ENCODE peak calls at places on chromosomes 11 and 22, in seven cellular contexts. X is ELR; O is HTR-8/SVneo; V is T-helper 22 cell; T is astrocyte of the spinal cord; B is GM20000; E is activated CD4-positive, CD25-positive, alpha-beta regulatory T cell. K is an unnamed sample.

GRCh38 chr11:105108247-105108646 is 31.3 kb downstream of the CARD18 start:
- DNase-seq in X (no peak), O (no peak), V (no peak), B (no peak), T (no peak), E (no peak), K (no peak)

GRCh38 chr11:45537617-45538016 is 127.8 kb downstream of the CHST1 start:
- DNase-seq in X (peak; percentile 2), O (no peak), B (no peak), E (no peak), V (no peak), T (no peak), K (no peak)

GRCh38 chr22:50695421-50696250 is 23.0 kb downstream of the SHANK3 start:
- DNase-seq in X (no peak), T (no peak), B (no peak), E (no peak), O (no peak), V (no peak), K (peak; percentile 75)

GRCh38 chr11:130448416-130449068 is at the start of gene ADAMTS15:
- DNase-seq in B (peak; percentile 65), X (peak; percentile 60), O (peak; percentile 75), V (no peak), E (no peak), T (peak; percentile 93), K (peak; percentile 83)

GRCh38 chr11:10302294-10302743 is 2.6 kb upstream of the ADM start:
- DNase-seq in E (no peak), V (no peak), B (no peak), X (peak; percentile 49), T (peak; percentile 60), O (no peak), K (peak; percentile 24)

GRCh38 chr22:44707752-44708151 is 5.7 kb downstream of the PRR5 start:
- DNase-seq in X (peak; percentile 71), E (no peak), T (no peak), V (no peak), O (peak; percentile 31), B (no peak), K (no peak)

GRCh38 chr11:114846040-114846791 is 167.9 kb downstream of the NXPE2 start:
- DNase-seq in T (peak; percentile 4), E (no peak), B (no peak), X (no peak), V (no peak), O (no peak), K (no peak)

GRCh38 chr11:90722552-90723190 is 499.8 kb upstream of the CHORDC1 start:
- DNase-seq in T (no peak), O (no peak), B (no peak), E (no peak), V (no peak), X (no peak), K (no peak)

GRCh38 chr11:10866893-10867331 is 9.1 kb upstream of the ZBED5 start:
- DNase-seq in T (peak; percentile 71), E (no peak), X (peak; percentile 69), V (no peak), O (no peak), B (no peak), K (no peak)

GRCh38 chr11:10293423-10294288 is at the start of gene SBF2:
- DNase-seq in E (peak; percentile 58), V (peak; percentile 59), T (peak; percentile 88), B (peak; percentile 92), X (peak; percentile 97), O (no peak), K (peak; percentile 67)

GRCh38 chr11:63494936-63495335 is 4.0 kb upstream of the PLAAT5 start:
- DNase-seq in O (no peak), X (no peak), V (no peak), T (no peak), E (no peak), B (no peak), K (no peak)

GRCh38 chr22:27051407-27051806 is 394.0 kb downstream of the MIAT start:
- DNase-seq in V (no peak), X (no peak), E (no peak), B (no peak), T (no peak), O (no peak), K (no peak)

GRCh38 chr11:131537196-131537595 is 166.8 kb downstream of the NTM start:
- DNase-seq in O (no peak), T (no peak), X (no peak), E (no peak), V (no peak), B (no peak), K (no peak)

GRCh38 chr11:90213322-90213721 is 9.5 kb downstream of the CHORDC1 start:
- DNase-seq in O (no peak), X (no peak), E (no peak), T (no peak), V (no peak), B (no peak), K (no peak)

GRCh38 chr11:128210148-128210940 is 377.0 kb downstream of the ETS1 start:
- DNase-seq in X (peak; percentile 99), E (no peak), O (peak; percentile 77), V (no peak), B (no peak), T (peak; percentile 95), K (peak; percentile 37)

GRCh38 chr11:13338437-13339069 is 61.0 kb downstream of the BMAL1 start:
- DNase-seq in O (peak; percentile 26), T (no peak), E (no peak), V (no peak), X (peak; percentile 75), B (no peak), K (no peak)

GRCh38 chr11:128328955-128329551 is 258.3 kb downstream of the ETS1 start:
- DNase-seq in O (peak; percentile 21), V (peak; percentile 25), X (peak; percentile 40), E (no peak), T (no peak), B (no peak), K (no peak)

GRCh38 chr22:25170426-25170980 is 29.2 kb upstream of the CRYBB3 start:
- DNase-seq in T (no peak), V (no peak), X (no peak), B (no peak), O (no peak), E (no peak), K (no peak)

GRCh38 chr22:38303974-38304373 is 13.3 kb downstream of the CSNK1E start:
- DNase-seq in V (no peak), O (no peak), E (no peak), X (no peak), B (no peak), T (no peak), K (no peak)

GRCh38 chr11:93537767-93538261 is 5.4 kb downstream of the SMCO4 start:
- DNase-seq in X (peak; percentile 6), O (no peak), V (no peak), E (no peak), T (no peak), B (no peak), K (peak; percentile 64)

GRCh38 chr11:62664405-62665074 is 470 bp downstream of the C11orf98 start:
- DNase-seq in E (no peak), O (peak; percentile 56), B (peak; percentile 67), X (peak; percentile 70), V (peak; percentile 29), T (no peak), K (peak; percentile 54)

GRCh38 chr22:38402204-38402603 is 52.8 kb downstream of the KCNJ4 start:
- DNase-seq in B (no peak), E (no peak), T (no peak), X (no peak), O (no peak), V (no peak), K (no peak)

GRCh38 chr11:75140269-75141138 is 10.4 kb upstream of the SLCO2B1 start:
- DNase-seq in X (peak; percentile 46), V (peak; percentile 36), O (peak; percentile 63), B (peak; percentile 78), T (peak; percentile 14), E (peak; percentile 71), K (peak; percentile 65)

GRCh38 chr11:134837166-134837886 is 425.3 kb upstream of the B3GAT1 start:
- DNase-seq in E (no peak), B (no peak), X (no peak), T (no peak), O (no peak), V (no peak), K (no peak)

GRCh38 chr11:8763070-8763469 is 80.5 kb downstream of the RPL27A start:
- DNase-seq in T (no peak), V (no peak), X (no peak), B (no peak), E (no peak), O (no peak), K (no peak)

GRCh38 chr11:67534070-67534679 is 10.9 kb upstream of the CABP2 start:
- DNase-seq in O (no peak), E (no peak), V (no peak), T (peak; percentile 31), X (peak; percentile 36), B (no peak), K (no peak)

GRCh38 chr22:17303840-17304779 is 65.2 kb upstream of the CECR2 start:
- DNase-seq in X (no peak), V (peak; percentile 43), O (no peak), E (no peak), B (peak; percentile 71), T (no peak), K (no peak)

GRCh38 chr11:118128310-118128709 is 24.3 kb downstream of the SCN4B start:
- DNase-seq in V (no peak), O (no peak), E (no peak), B (no peak), T (no peak), X (no peak), K (no peak)

GRCh38 chr11:124481365-124482323 is 36.1 kb upstream of the OR8B8 start:
- DNase-seq in O (no peak), B (no peak), T (peak; percentile 50), X (peak; percentile 47), E (no peak), V (no peak), K (peak; percentile 24)

GRCh38 chr22:39473856-39474255 is 17.0 kb downstream of the MGAT3 start:
- DNase-seq in B (no peak), X (no peak), T (no peak), V (no peak), O (no peak), E (no peak), K (no peak)

GRCh38 chr22:37753746-37754145 is 54.0 kb upstream of the GCAT start:
- DNase-seq in T (no peak), X (no peak), O (no peak), V (no peak), B (no peak), E (no peak), K (no peak)

GRCh38 chr22:49550766-49551362 is 276.8 kb downstream of the BRD1 start:
- DNase-seq in T (no peak), O (no peak), V (no peak), X (no peak), E (no peak), B (no peak), K (no peak)

GRCh38 chr22:27139935-27140493 is 482.6 kb downstream of the MIAT start:
- DNase-seq in O (peak; percentile 48), B (no peak), T (peak; percentile 82), E (no peak), X (peak; percentile 84), V (no peak), K (no peak)

GRCh38 chr11:127345819-127346459 is 345.4 kb upstream of the KIRREL3 start:
- DNase-seq in B (peak; percentile 58), V (no peak), O (peak; percentile 33), E (no peak), T (peak; percentile 22), X (peak; percentile 58), K (no peak)

GRCh38 chr11:32931605-32932004 is 39.0 kb downstream of the QSER1 start:
- DNase-seq in T (no peak), X (no peak), V (no peak), B (no peak), O (no peak), E (no peak), K (no peak)